ENCODE peak calls at places on chromosomes 16 and 17, in four cellular contexts. O is AG08396; A is stimulated activated CD4-positive, alpha-beta T cell treated with anti-CD3 and anti-CD28 coated beads, Interleukin-1b, Interleukin-23, amount 100 ng/mL, for 1 hour; P is lung. J is an unnamed sample.

GRCh38 chr16:84350611-84351400 is 17.5 kb upstream of the ATP2C2 start:
- DNase-seq in O (no peak), A (no peak), P (no peak), J (no peak)

GRCh38 chr17:38728290-38728831 is 1.8 kb upstream of the CISD3 start:
- DNase-seq in O (no peak), A (peak), P (no peak), J (peak)

GRCh38 chr17:27370776-27371175 is 76.9 kb downstream of the WSB1 start:
- DNase-seq in O (no peak), A (no peak), P (no peak), J (no peak)

GRCh38 chr16:31869511-31870201 is 4.0 kb upstream of the ZNF267 start:
- DNase-seq in O (peak), A (peak), P (peak), J (peak)

GRCh38 chr16:85912271-85912974 is 13.5 kb downstream of the IRF8 start:
- DNase-seq in O (no peak), A (no peak), P (peak), J (no peak)

GRCh38 chr17:60579090-60579489 is 20.9 kb upstream of the PPM1D start:
- DNase-seq in O (no peak), A (no peak), P (no peak), J (no peak)

GRCh38 chr17:9187828-9188227 is 166.5 kb downstream of the NTN1 start:
- DNase-seq in O (no peak), A (no peak), P (no peak), J (no peak)

GRCh38 chr16:5693426-5693825 is 595.8 kb upstream of the EEF2KMT start:
- DNase-seq in O (no peak), A (no peak), P (no peak), J (no peak)

GRCh38 chr16:5325932-5326331 is 228.3 kb upstream of the EEF2KMT start:
- DNase-seq in O (no peak), A (no peak), P (no peak), J (no peak)

GRCh38 chr16:86680137-86680536 is 101.8 kb downstream of the FOXL1 start:
- DNase-seq in O (peak), A (no peak), P (no peak), J (no peak)

GRCh38 chr16:69619514-69619913 is 53.7 kb downstream of the NFAT5 start:
- DNase-seq in O (no peak), A (no peak), P (no peak), J (no peak)

GRCh38 chr16:48525201-48526057 is 84.6 kb downstream of the N4BP1 start:
- DNase-seq in O (no peak), A (no peak), P (no peak), J (no peak)

GRCh38 chr17:79781012-79781665 is 3.2 kb downstream of the CBX2 start:
- DNase-seq in O (no peak), A (no peak), P (no peak), J (no peak)

GRCh38 chr17:16085066-16085699 is 85.6 kb downstream of the TTC19 start:
- DNase-seq in O (peak), A (no peak), P (no peak), J (no peak)

GRCh38 chr17:1730345-1731193 is 6.1 kb downstream of the WDR81 start:
- DNase-seq in O (peak), A (no peak), P (peak), J (no peak)

GRCh38 chr17:78923660-78924453 is 1.3 kb downstream of the TIMP2 start:
- DNase-seq in O (peak), A (no peak), P (peak), J (peak)

GRCh38 chr17:61440697-61441096 is 11.5 kb upstream of the TBX4 start:
- DNase-seq in O (no peak), A (no peak), P (no peak), J (no peak)

GRCh38 chr16:4990415-4990814 is 32.3 kb downstream of the SEC14L5 start:
- DNase-seq in O (no peak), A (no peak), P (no peak), J (no peak)

GRCh38 chr17:62807812-62808575 is at the start of gene MARCHF10:
- DNase-seq in O (peak), A (no peak), P (peak), J (no peak)

GRCh38 chr16:632486-633335 is 1.9 kb downstream of the WFIKKN1 start:
- DNase-seq in O (no peak), A (no peak), P (no peak), J (no peak)

GRCh38 chr16:29126057-29126494 is 141.2 kb downstream of the LAT start:
- DNase-seq in O (no peak), A (no peak), P (no peak), J (no peak)

GRCh38 chr17:40075216-40076100 is 12.7 kb downstream of the THRA start:
- DNase-seq in O (peak), A (peak), P (peak), J (peak)

GRCh38 chr17:77914440-77915254 is 43.9 kb upstream of the TNRC6C start:
- DNase-seq in O (no peak), A (no peak), P (no peak), J (no peak)

GRCh38 chr17:17694229-17695081 is 13.2 kb downstream of the RAI1 start:
- DNase-seq in O (peak), A (peak), P (peak), J (peak)

GRCh38 chr17:31596382-31597323 is 205.2 kb downstream of the RAB11FIP4 start:
- DNase-seq in O (peak), A (no peak), P (peak), J (no peak)

GRCh38 chr17:41619162-41619933 is 5.0 kb downstream of the KRT17 start:
- DNase-seq in O (no peak), A (no peak), P (no peak), J (no peak)